ENCODE peak calls at places on chromosomes 3 and 15, in four cellular contexts. Y is K562, E is Panc1, M is HCT116. H is an unnamed sample.

GRCh38 chr3:193292386-193292785 is 51.4 kb downstream of the PLAAT1 start:
- DNase-seq in Y (no peak), E (no peak), M (no peak), H (no peak)

GRCh38 chr15:62769604-62770003 is 272.9 kb upstream of the TPM1 start:
- DNase-seq in Y (no peak), E (no peak), M (peak), H (no peak)

GRCh38 chr3:169091196-169091595 is 572.3 kb downstream of the MECOM start:
- DNase-seq in Y (no peak), E (no peak), M (no peak), H (no peak)

GRCh38 chr15:51756482-51756881 is 5.1 kb downstream of the TMOD2 start:
- DNase-seq in Y (no peak), E (no peak), M (no peak), H (no peak)

GRCh38 chr15:39621210-39621609 is 40.3 kb downstream of the THBS1 start:
- DNase-seq in Y (no peak), E (no peak), M (no peak), H (no peak)

GRCh38 chr3:23712095-23712494 is 93.7 kb upstream of the UBE2E1 start:
- DNase-seq in Y (no peak), E (no peak), M (no peak), H (no peak)

GRCh38 chr3:56484096-56484495 is 15.8 kb upstream of the ERC2 start:
- DNase-seq in Y (no peak), E (no peak), M (no peak), H (no peak)

GRCh38 chr3:127740136-127740915 is 67.6 kb downstream of the ABTB1 start:
- DNase-seq in Y (no peak), E (no peak), M (no peak), H (no peak)

GRCh38 chr3:4409415-4409814 is 57.7 kb downstream of the SUMF1 start:
- DNase-seq in Y (no peak), E (no peak), M (no peak), H (no peak)

GRCh38 chr15:42035362-42035761 is 14.5 kb upstream of the PLA2G4E start:
- DNase-seq in Y (no peak), E (no peak), M (no peak), H (no peak)

GRCh38 chr3:194967126-194968117 is 281.7 kb downstream of the FAM43A start:
- DNase-seq in Y (no peak), E (no peak), M (no peak), H (no peak)

GRCh38 chr3:138051946-138052802 is 42.2 kb downstream of the CLDN18 start:
- DNase-seq in Y (peak), E (peak), M (peak), H (peak)

GRCh38 chr3:17432237-17432636 is 310.2 kb downstream of the TBC1D5 start:
- DNase-seq in Y (no peak), E (no peak), M (no peak), H (no peak)

GRCh38 chr15:42210703-42211102 is 2.6 kb upstream of the VPS39 start:
- DNase-seq in Y (no peak), E (no peak), M (no peak), H (no peak)

GRCh38 chr15:29844290-29844903 is 22.1 kb upstream of the TJP1 start:
- DNase-seq in Y (no peak), E (no peak), M (peak), H (no peak)

GRCh38 chr3:21154911-21155310 is 596.1 kb downstream of the ZNF385D start:
- DNase-seq in Y (no peak), E (no peak), M (no peak), H (no peak)

GRCh38 chr3:166785851-166786250 is 594.2 kb downstream of the ZBBX start:
- DNase-seq in Y (no peak), E (no peak), M (no peak), H (no peak)

GRCh38 chr3:177673105-177673804 is 476.0 kb upstream of the TBL1XR1 start:
- DNase-seq in Y (no peak), E (no peak), M (no peak), H (no peak)

GRCh38 chr3:138327831-138328230 is 1.8 kb downstream of the NME9 start:
- DNase-seq in Y (no peak), E (no peak), M (no peak), H (no peak)

GRCh38 chr15:76057332-76058000 is 2.3 kb upstream of the TMEM266 start:
- DNase-seq in Y (peak), E (no peak), M (no peak), H (peak)

GRCh38 chr3:12655701-12656100 is 8.2 kb downstream of the RAF1 start:
- DNase-seq in Y (no peak), E (no peak), M (no peak), H (no peak)

GRCh38 chr3:107981471-107982111 is 109.2 kb downstream of the CD47 start:
- DNase-seq in Y (no peak), E (no peak), M (no peak), H (no peak)

GRCh38 chr3:175422744-175423143 is 563.6 kb downstream of the NAALADL2 start:
- DNase-seq in Y (no peak), E (no peak), M (no peak), H (no peak)

GRCh38 chr3:38036906-38037305 is 2.1 kb upstream of the DLEC1 start:
- DNase-seq in Y (no peak), E (no peak), M (no peak), H (no peak)

GRCh38 chr15:69060041-69060481 is 45.6 kb downstream of the NOX5 start:
- DNase-seq in Y (no peak), E (no peak), M (no peak), H (no peak)

GRCh38 chr15:82651708-82652107 is 4.5 kb upstream of the CPEB1 start:
- DNase-seq in Y (no peak), E (no peak), M (no peak), H (no peak)

GRCh38 chr3:101779808-101780366 is 876 bp downstream of the NXPE3 start:
- DNase-seq in Y (no peak), E (peak), M (no peak), H (no peak)

GRCh38 chr3:56189486-56189985 is 278.7 kb downstream of the ERC2 start:
- DNase-seq in Y (no peak), E (no peak), M (no peak), H (no peak)

GRCh38 chr15:59923508-59923907 is 80.6 kb upstream of the FOXB1 start:
- DNase-seq in Y (no peak), E (no peak), M (no peak), H (no peak)

GRCh38 chr3:46214751-46215352 is 6.7 kb upstream of the CCR1 start:
- DNase-seq in Y (no peak), E (no peak), M (no peak), H (no peak)

GRCh38 chr3:111534701-111535100 is 7.3 kb upstream of the CD96 start:
- DNase-seq in Y (no peak), E (no peak), M (no peak), H (no peak)

GRCh38 chr3:196175116-196175625 is 36.0 kb downstream of the ZDHHC19 start:
- DNase-seq in Y (no peak), E (no peak), M (no peak), H (no peak)

GRCh38 chr3:49422379-49423248 is at the start of gene AMT:
- DNase-seq in Y (peak), E (no peak), M (no peak), H (peak)

GRCh38 chr3:173770011-173770410 is 372.5 kb downstream of the NLGN1 start:
- DNase-seq in Y (no peak), E (no peak), M (no peak), H (no peak)

GRCh38 chr3:160482796-160483195 is 33.2 kb upstream of the TRIM59 start:
- DNase-seq in Y (no peak), E (no peak), M (no peak), H (no peak)

GRCh38 chr3:160481856-160482255 is 32.3 kb upstream of the TRIM59 start:
- DNase-seq in Y (no peak), E (no peak), M (no peak), H (peak)

GRCh38 chr3:160485931-160486330 is 36.3 kb upstream of the TRIM59 start:
- DNase-seq in Y (no peak), E (no peak), M (no peak), H (no peak)

GRCh38 chr3:160490166-160490565 is 40.6 kb upstream of the TRIM59 start:
- DNase-seq in Y (no peak), E (no peak), M (no peak), H (no peak)

DNA sequence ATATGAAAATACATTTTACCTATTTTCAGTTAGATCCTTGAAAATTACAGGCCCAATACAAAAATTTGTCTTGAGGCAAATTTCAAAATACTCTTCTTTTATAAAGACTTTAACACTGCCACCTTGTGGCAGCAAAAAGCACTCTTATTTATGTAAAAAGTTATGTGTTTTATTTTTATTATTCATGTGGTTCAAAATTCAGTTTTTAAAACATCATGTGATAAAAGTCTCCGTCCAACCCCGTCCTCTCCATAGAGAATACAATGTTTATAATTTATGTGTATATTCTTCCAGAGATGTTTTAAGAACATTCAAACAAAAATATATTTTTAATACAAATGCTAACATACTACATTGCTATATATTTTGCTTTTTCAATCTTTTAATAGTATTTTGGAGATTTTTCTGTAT is 36.9 kb upstream of the TRIM59 start:
- DNase-seq in Y (no peak), E (no peak), M (peak), H (peak)
- TF ChIP-seq TCF7L2 in Y (no peak), E (no peak), M (no peak), H (no peak)

GRCh38 chr3:103499132-103499885 is 1064.5 kb downstream of the ZPLD1 start:
- DNase-seq in Y (no peak), E (no peak), M (no peak), H (no peak)
- TF ChIP-seq TCF7L2 in Y (no peak), E (no peak), M (no peak), H (no peak)

DNA sequence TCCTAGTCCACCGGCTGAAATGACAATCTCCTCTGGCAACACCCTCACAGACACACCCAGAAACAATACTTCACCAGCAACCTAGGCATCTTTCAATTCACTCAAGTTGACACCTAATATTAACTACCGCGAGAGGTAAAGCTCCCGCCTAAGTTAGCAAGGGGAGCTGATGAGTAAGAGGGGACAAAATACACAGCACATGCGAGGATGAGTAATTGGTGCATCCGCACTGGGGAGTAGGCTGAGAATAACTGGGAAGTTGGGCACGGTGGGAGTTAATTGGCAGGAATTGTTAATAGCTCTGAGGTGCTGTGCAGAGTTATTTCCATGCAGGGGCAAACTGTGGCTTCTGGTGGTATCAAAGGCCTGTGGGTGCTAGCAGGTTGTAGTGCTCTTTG is 14.5 kb upstream of the PLD1 start:
- DNase-seq in Y (no peak), E (no peak), M (no peak), H (no peak)
- TF ChIP-seq TCF7L2 in Y (no peak), E (no peak), M (no peak), H (no peak)

GRCh38 chr3:64902991-64903390 is 215.2 kb upstream of the ADAMTS9 start:
- DNase-seq in Y (no peak), E (no peak), M (no peak), H (no peak)

GRCh38 chr3:64898941-64899340 is 211.1 kb upstream of the ADAMTS9 start:
- DNase-seq in Y (no peak), E (no peak), M (no peak), H (no peak)

GRCh38 chr3:64902117-64902516 is 214.3 kb upstream of the ADAMTS9 start:
- DNase-seq in Y (no peak), E (no peak), M (no peak), H (no peak)

GRCh38 chr3:64900220-64900619 is 212.4 kb upstream of the ADAMTS9 start:
- DNase-seq in Y (no peak), E (no peak), M (no peak), H (no peak)

GRCh38 chr3:64900916-64901903 is 213.4 kb upstream of the ADAMTS9 start:
- DNase-seq in Y (no peak), E (no peak), M (no peak), H (no peak)
- TF ChIP-seq TCF7L2 in Y (no peak), E (no peak), M (no peak), H (no peak)

DNA sequence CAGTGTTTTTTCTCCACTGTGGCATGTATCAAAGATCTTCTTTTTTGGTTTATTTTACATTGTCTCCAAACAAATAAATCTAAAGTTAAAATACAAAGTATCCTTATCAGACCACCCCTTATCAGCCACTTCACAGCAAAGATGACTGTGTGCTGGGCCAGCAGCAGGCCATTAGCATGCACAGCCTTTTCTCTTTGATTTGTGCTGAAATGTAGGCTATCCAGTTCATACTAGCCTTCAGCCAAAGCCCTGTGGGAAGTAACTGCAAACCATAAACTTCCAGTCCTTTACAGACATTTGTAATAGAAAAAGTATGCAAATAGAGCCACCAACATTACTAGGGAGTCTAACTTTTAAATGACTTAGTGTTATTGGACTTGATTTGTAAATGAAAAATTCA is 816.3 kb downstream of the FHIT start:
- DNase-seq in Y (no peak), E (no peak), M (no peak), H (no peak)
- TF ChIP-seq TCF7L2 in Y (no peak), E (no peak), M (no peak), H (no peak)

DNA sequence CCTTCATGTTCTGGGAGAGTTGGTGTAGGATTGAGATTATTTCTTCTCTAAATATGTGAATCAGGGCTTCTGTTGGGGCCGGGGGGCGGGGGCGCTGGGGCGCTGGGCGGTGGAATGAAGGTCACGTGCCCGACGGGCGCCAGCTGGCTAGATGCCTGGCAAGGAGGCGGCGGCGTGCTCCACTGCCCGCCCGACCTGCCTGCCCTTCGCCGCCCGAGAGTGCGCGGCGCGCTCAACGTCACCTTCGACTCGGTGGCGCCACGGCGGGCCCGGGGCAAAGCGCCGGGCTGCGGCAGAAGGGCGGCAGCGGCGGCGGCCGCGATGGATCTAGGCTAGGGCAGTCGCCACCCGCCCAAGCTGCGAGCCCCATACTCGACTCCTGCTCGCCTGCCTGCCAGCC is 47.0 kb upstream of the LHFPL4 start:
- DNase-seq in Y (no peak), E (no peak), M (no peak), H (no peak)
- TF ChIP-seq TCF7L2 in Y (no peak), E (no peak), M (no peak), H (no peak)

GRCh38 chr3:53243785-53244184 is 12.0 kb downstream of the TKT start:
- DNase-seq in Y (no peak), E (no peak), M (no peak), H (no peak)

GRCh38 chr3:53250453-53250852 is 5.4 kb downstream of the TKT start:
- DNase-seq in Y (no peak), E (no peak), M (no peak), H (no peak)

GRCh38 chr3:53244281-53244680 is 11.5 kb downstream of the TKT start:
- DNase-seq in Y (no peak), E (no peak), M (no peak), H (no peak)

GRCh38 chr3:53250881-53251605 is 4.8 kb downstream of the TKT start:
- DNase-seq in Y (no peak), E (no peak), M (no peak), H (peak)

GRCh38 chr3:53247619-53248018 is 8.2 kb downstream of the TKT start:
- DNase-seq in Y (no peak), E (no peak), M (no peak), H (no peak)
- TF ChIP-seq TCF7L2 in Y (no peak), E (no peak), M (no peak), H (no peak)

GRCh38 chr15:64263567-64263966 is 92.4 kb downstream of the CSNK1G1 start:
- DNase-seq in Y (no peak), E (no peak), M (no peak), H (no peak)
- TF ChIP-seq TCF7L2 in Y (no peak), E (no peak), M (no peak), H (no peak)

GRCh38 chr3:67648701-67649100 is 5.7 kb downstream of the SUCLG2 start:
- DNase-seq in Y (no peak), E (no peak), M (no peak), H (no peak)

GRCh38 chr3:67648229-67648628 is 6.2 kb downstream of the SUCLG2 start:
- DNase-seq in Y (no peak), E (no peak), M (no peak), H (peak)

GRCh38 chr3:67649681-67650080 is 4.7 kb downstream of the SUCLG2 start:
- DNase-seq in Y (no peak), E (no peak), M (no peak), H (no peak)

GRCh38 chr3:67646586-67647234 is 7.7 kb downstream of the SUCLG2 start:
- DNase-seq in Y (no peak), E (peak), M (no peak), H (no peak)

GRCh38 chr3:67647390-67647878 is 7.0 kb downstream of the SUCLG2 start:
- DNase-seq in Y (no peak), E (peak), M (peak), H (peak)
- TF ChIP-seq TCF7L2 in Y (no peak), E (peak), M (peak), H (no peak)

DNA sequence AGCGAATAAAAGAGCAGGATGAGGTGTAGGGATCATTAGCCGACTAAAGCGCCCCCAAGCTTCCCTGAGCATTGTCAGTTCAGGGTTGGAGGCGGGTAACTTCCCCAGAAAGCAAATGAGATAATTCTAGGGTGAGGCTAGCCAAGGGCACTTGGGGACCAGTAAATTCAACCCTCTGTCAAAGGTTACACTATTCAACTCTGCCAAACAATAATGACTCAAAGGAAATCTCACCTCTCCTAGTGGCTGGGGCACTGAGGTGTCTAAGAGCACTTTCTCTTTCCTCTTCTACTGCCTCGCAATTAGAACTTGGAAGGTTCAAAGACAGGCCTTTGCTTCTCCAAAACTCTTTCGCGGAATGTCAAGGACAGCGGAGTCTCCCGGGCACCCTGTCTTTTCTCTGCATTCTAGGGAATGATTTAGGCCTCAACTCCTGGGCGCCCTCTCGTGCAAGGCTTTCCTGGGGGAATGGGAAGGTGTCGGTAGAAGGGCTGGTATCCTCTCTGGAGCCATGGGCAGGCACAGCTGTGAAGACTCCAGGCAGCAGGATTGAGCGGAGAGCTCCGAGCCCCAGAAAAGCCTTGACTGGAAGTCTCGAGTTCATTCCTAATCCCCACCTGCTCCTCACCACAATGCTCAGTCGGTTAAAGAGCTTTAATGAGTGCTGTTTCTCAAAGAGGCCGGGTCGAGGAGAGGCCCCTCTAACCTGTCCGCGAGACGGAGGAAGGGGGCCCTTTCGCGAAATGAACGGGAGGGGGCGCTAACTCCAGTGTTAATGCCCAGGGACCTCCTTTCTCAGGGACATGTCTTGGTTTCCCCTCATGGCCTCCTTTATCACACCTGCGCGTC is 21.9 kb downstream of the ZIC4 start:
- DNase-seq in Y (peak), E (no peak), M (no peak), H (no peak)
- TF ChIP-seq TCF7L2 in Y (no peak), E (no peak), M (no peak), H (no peak)

H was measured in HepG2.